ENCODE peak calls at places on chromosomes 13 and 19, in five cellular contexts. I, A, M, R and G are unnamed samples.

GRCh38 chr13:95834134-95834765 is 157.3 kb downstream of the DNAJC3 start:
- DNase-seq in I (peak; percentile 39), A (peak; percentile 68), M (peak; percentile 57), R (peak; percentile 77), G (peak; percentile 81)

GRCh38 chr13:107765724-107766436 is 449.5 kb downstream of the LIG4 start:
- DNase-seq in I (no peak), A (no peak), M (peak; percentile 51), R (peak; percentile 59), G (no peak)

GRCh38 chr13:110392510-110393233 is 85.6 kb downstream of the COL4A2 start:
- DNase-seq in I (no peak), A (no peak), M (peak; percentile 78), R (no peak), G (no peak)

GRCh38 chr19:48290341-48290922 is 20.6 kb downstream of the ZNF114 start:
- DNase-seq in I (no peak), A (peak; percentile 42), M (peak; percentile 57), R (no peak), G (no peak)

GRCh38 chr19:55368701-55369563 is 1.3 kb downstream of the IL11 start:
- DNase-seq in I (no peak), A (no peak), M (peak; percentile 49), R (peak; percentile 42), G (no peak)

GRCh38 chr19:12202250-12202649 is 39.4 kb downstream of the ZNF136 start:
- DNase-seq in I (no peak), A (no peak), M (no peak), R (peak; percentile 67), G (peak; percentile 48)

GRCh38 chr19:12806242-12807131 is at the start of gene RNASEH2A:
- DNase-seq in I (peak; percentile 91), A (peak; percentile 86), M (peak; percentile 86), R (peak; percentile 91), G (peak; percentile 85)

GRCh38 chr13:94318418-94318817 is 161.1 kb downstream of the DCT start:
- DNase-seq in I (no peak), A (no peak), M (peak; percentile 71), R (no peak), G (no peak)

GRCh38 chr13:30362869-30363268 is 55.5 kb upstream of the KATNAL1 start:
- DNase-seq in I (no peak), A (no peak), M (no peak), R (peak; percentile 30), G (no peak)

GRCh38 chr19:6774821-6775707 is 2.6 kb downstream of the VAV1 start:
- DNase-seq in I (no peak), A (no peak), M (no peak), R (peak; percentile 25), G (no peak)

GRCh38 chr13:53137777-53138176 is 109.2 kb downstream of the OLFM4 start:
- DNase-seq in I (no peak), A (no peak), M (peak; percentile 86), R (no peak), G (no peak)

GRCh38 chr19:11422163-11423068 is 3.3 kb upstream of the RGL3 start:
- DNase-seq in I (peak; percentile 70), A (peak; percentile 26), M (no peak), R (peak; percentile 57), G (peak; percentile 73)

GRCh38 chr13:102183509-102184182 is 218.2 kb downstream of the FGF14 start:
- DNase-seq in I (no peak), A (no peak), M (no peak), R (no peak), G (no peak)

GRCh38 chr19:1247747-1248453 is 483 bp upstream of the MIDN start:
- DNase-seq in I (peak; percentile 91), A (no peak), M (peak; percentile 70), R (peak; percentile 71), G (peak; percentile 69)
- TF ChIP-seq CTCF in I (peak; percentile 44), A (no peak), M (peak; percentile 43), R (peak; percentile 61), G (no peak)

GRCh38 chr19:33469171-33470039 is 52.2 kb downstream of the PEPD start:
- DNase-seq in I (no peak), A (no peak), M (no peak), R (no peak), G (no peak)

GRCh38 chr19:33471111-33471996 is 50.2 kb downstream of the PEPD start:
- DNase-seq in I (no peak), A (no peak), M (no peak), R (no peak), G (no peak)

GRCh38 chr19:33468361-33469170 is 53.0 kb downstream of the PEPD start:
- DNase-seq in I (no peak), A (no peak), M (peak; percentile 56), R (no peak), G (no peak)

GRCh38 chr19:33470686-33471085 is 50.9 kb downstream of the PEPD start:
- DNase-seq in I (no peak), A (no peak), M (no peak), R (no peak), G (no peak)

DNA sequence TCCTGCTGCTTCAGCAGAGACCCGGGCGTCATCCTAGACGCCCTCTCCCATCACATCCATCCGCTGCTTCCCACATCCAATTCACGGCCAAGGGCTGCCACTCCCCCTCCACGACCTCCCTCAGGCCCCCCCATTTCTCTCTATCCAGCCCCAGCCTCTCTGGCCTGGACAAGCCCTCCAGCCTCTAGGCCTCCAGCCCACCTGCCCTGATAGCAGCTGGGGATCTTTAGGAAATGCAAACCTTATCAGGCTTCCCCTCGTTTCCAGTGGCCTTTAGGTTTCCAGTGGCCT is 51.6 kb downstream of the PEPD start:
- DNase-seq in I (no peak), A (no peak), M (no peak), R (no peak), G (peak; percentile 38)
- TF ChIP-seq CTCF in I (no peak), A (no peak), M (no peak), R (no peak), G (no peak)

DNA sequence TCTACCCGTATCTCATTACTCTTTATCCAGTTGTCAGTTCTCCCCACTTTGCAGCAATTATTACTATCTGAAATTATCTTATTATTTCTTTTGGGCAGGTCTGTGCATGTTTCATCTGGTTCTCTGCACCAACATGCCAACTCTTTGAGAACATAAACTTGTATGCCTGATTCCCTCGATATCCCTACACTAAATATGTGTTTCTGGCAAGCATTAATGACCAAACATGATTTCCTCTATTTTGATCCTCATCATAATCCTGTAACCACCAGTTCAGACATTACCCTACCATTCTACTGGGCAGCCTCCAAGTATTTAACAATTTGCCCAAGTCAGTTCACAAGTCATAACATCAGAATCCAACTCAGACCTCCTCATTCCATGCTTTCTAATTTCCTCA is 426.1 kb downstream of the FOXO1 start:
- DNase-seq in I (no peak), A (no peak), M (no peak), R (no peak), G (no peak)
- TF ChIP-seq CTCF in I (no peak), A (no peak), M (no peak), R (no peak), G (no peak)

GRCh38 chr13:44873486-44873885 is 115.8 kb downstream of the NUFIP1 start:
- DNase-seq in I (no peak), A (no peak), M (no peak), R (no peak), G (no peak)

GRCh38 chr13:44874886-44875630 is 114.2 kb downstream of the NUFIP1 start:
- DNase-seq in I (no peak), A (no peak), M (no peak), R (no peak), G (no peak)

GRCh38 chr13:44874176-44874575 is 115.1 kb downstream of the NUFIP1 start:
- DNase-seq in I (no peak), A (no peak), M (no peak), R (no peak), G (no peak)

GRCh38 chr13:44879452-44880058 is 109.7 kb downstream of the NUFIP1 start:
- DNase-seq in I (no peak), A (no peak), M (peak; percentile 64), R (no peak), G (no peak)

DNA sequence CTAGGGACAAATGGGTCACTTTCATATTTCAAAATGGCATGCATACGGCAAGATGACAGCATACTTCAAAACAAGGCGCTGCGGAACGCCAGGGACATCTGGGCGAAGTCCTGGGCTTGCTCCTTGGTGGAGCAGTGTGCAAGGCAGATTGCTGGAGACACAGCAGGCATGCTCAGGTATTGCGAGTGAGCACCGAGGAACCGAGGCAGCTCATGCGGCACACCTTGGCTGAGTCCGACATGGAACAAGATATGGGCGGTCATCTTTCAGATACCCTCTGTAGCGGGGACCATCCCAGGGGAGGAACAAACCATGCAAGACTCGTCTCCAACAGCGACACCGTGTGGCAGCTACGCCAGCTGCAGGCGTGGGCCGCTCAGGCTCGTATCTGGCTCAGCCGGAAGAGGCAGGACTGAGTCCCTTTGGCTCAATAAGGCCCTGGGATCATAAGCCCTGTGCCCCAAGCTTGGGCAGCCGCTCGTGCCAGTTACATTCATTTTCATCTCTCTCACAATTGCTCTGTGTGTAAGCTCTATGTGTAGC is 112.4 kb downstream of the NUFIP1 start:
- DNase-seq in I (no peak), A (peak; percentile 6), M (no peak), R (peak; percentile 24), G (no peak)
- TF ChIP-seq CTCF in I (no peak), A (peak; percentile 59), M (peak; percentile 21), R (peak; percentile 56), G (no peak)

GRCh38 chr19:41366089-41366488 is 2.1 kb upstream of the B9D2 start:
- DNase-seq in I (no peak), A (no peak), M (no peak), R (no peak), G (no peak)
- TF ChIP-seq CTCF in I (no peak), A (peak; percentile 43), M (peak; percentile 12), R (peak; percentile 16), G (no peak)